ENCODE peak calls at places on chromosomes 3 and 15, in eight cellular contexts. L is adrenal gland, O is GM06990, I is A549, E is lower lobe of right lung, N is hepatocyte, S is fibroblast of pulmonary artery, Y is choroid plexus epithelial cell. M is an unnamed sample.

GRCh38 chr3:129326591-129326990 is 47.9 kb downstream of the HMCES start:
- DNase-seq in Y (no peak), O (no peak), N (no peak), I (no peak), S (no peak), L (no peak), E (no peak), M (no peak)

GRCh38 chr3:99674086-99674789 is 35.8 kb downstream of the COL8A1 start:
- DNase-seq in Y (peak), N (no peak), L (no peak), I (no peak), E (no peak), S (peak), O (no peak), M (no peak)

GRCh38 chr3:177705976-177706866 is 508.9 kb upstream of the TBL1XR1 start:
- DNase-seq in S (no peak), E (no peak), O (no peak), I (no peak), Y (peak), L (peak), N (no peak), M (no peak)

GRCh38 chr15:94924971-94925593 is 693.7 kb downstream of the MCTP2 start:
- DNase-seq in O (no peak), S (peak), L (peak), N (no peak), I (no peak), Y (no peak), E (no peak), M (no peak)

GRCh38 chr3:127865941-127866340 is 43.6 kb upstream of the MGLL start:
- DNase-seq in O (no peak), Y (peak), N (peak), E (no peak), L (no peak), I (peak), S (peak), M (no peak)

GRCh38 chr3:50503504-50503903 is at the start of gene CACNA2D2:
- DNase-seq in N (peak), E (peak), Y (peak), I (peak), O (peak), S (no peak), L (peak), M (peak)

GRCh38 chr3:194139085-194139976 is 3.4 kb downstream of the HES1 start:
- DNase-seq in L (peak), Y (peak), S (peak), E (no peak), N (peak), I (peak), O (no peak), M (peak)

GRCh38 chr3:198079771-198080520 is 119.9 kb downstream of the LMLN start:
- DNase-seq in O (no peak), I (peak), S (peak), L (no peak), N (peak), Y (peak), E (no peak), M (no peak)

GRCh38 chr3:124780767-124781485 is 50.7 kb downstream of the UMPS start:
- DNase-seq in N (peak), S (peak), O (no peak), L (peak), E (peak), I (no peak), Y (peak), M (no peak)

GRCh38 chr3:64664397-64664796 is 23.4 kb downstream of the ADAMTS9 start:
- DNase-seq in O (no peak), L (no peak), S (no peak), N (no peak), I (no peak), E (no peak), Y (no peak), M (no peak)

GRCh38 chr15:70170096-70170699 is 72.5 kb upstream of the TLE3 start:
- DNase-seq in I (no peak), E (no peak), Y (no peak), L (no peak), N (no peak), S (no peak), O (no peak), M (no peak)

GRCh38 chr15:77580991-77581682 is 51.6 kb downstream of the LINGO1 start:
- DNase-seq in I (no peak), E (no peak), O (no peak), L (no peak), N (no peak), Y (no peak), S (no peak), M (no peak)

GRCh38 chr15:42939841-42940240 is 19.3 kb upstream of the TTBK2 start:
- DNase-seq in Y (no peak), S (no peak), I (no peak), O (no peak), E (no peak), N (no peak), L (no peak), M (no peak)

GRCh38 chr3:69547457-69548014 is 161.6 kb upstream of the FRMD4B start:
- DNase-seq in L (no peak), O (no peak), N (no peak), S (no peak), Y (no peak), I (no peak), E (no peak), M (no peak)

GRCh38 chr3:116569611-116570010 is 124.3 kb upstream of the LSAMP start:
- DNase-seq in Y (no peak), I (no peak), L (no peak), N (peak), S (no peak), E (no peak), O (no peak), M (no peak)

GRCh38 chr15:42650208-42651066 is 75.0 kb downstream of the STARD9 start:
- DNase-seq in O (peak), I (peak), E (no peak), L (peak), S (peak), N (peak), Y (peak), M (peak)

DNA sequence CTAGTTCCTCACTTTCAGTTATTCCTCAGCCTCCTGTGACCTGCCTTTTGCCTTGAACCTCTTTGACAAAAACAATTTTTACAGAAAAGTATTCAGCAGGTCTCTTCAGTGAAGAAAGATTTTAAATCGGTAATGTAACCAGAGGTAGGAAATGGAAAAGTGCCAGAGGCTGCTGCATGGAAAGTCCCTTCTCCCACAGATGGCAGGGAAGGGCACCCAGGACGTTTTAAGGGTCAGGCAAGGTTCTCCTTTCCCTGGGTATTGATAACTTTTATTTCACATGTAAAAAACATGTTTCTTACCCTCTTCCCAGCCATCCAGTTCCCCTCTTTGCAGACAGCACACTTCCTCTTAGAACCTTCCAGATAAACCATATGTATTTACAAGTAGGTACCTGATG is 185.6 kb downstream of the OR4M2 start:
- DNase-seq in I (no peak), Y (no peak), N (no peak), S (no peak), L (no peak), E (no peak), O (no peak), M (no peak)
- TF ChIP-seq CTCF in I (no peak), Y (no peak), N (no peak), S (no peak), L (no peak), E (no peak), O (no peak), M (no peak)

GRCh38 chr3:98359993-98360675 is 6.5 kb downstream of the OR5K4 start:
- DNase-seq in L (no peak), N (no peak), S (no peak), O (peak), I (peak), Y (peak), E (no peak), M (no peak)
- TF ChIP-seq CTCF in L (no peak), N (no peak), S (no peak), O (peak), I (no peak), Y (no peak), E (no peak), M (no peak)

DNA sequence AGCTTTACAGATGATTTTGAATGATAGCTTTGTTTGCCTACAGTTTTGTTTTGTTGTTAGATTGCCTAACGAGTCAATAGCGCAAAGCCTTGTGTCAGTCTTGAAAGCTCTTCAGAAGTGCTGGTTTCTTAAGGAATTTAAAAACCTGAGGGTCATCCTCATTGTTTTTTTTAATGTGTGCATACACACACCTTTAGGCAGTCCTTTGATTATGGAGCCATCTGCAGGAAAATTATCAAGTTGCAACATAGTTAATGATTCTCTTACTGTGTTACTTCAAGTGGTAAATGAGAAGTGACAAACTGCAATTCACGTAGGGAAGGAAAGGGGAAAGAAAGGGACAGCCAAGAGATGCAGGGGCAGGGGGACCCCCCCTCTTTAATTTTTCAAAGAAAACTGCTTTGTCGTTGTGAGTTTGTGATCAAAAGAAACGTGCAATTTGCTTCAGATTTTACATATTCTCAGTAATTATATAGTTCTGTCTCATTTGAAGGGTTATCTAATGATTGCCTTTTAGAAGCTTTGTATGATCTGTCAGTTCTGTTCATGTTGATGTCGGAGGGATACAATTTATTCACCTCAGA is 162.4 kb upstream of the CGNL1 start:
- DNase-seq in N (peak), O (no peak), I (peak), E (no peak), Y (peak), L (no peak), S (peak), M (no peak)
- TF ChIP-seq CTCF in N (peak), O (peak), I (peak), E (peak), Y (peak), L (peak), S (peak), M (no peak)

GRCh38 chr3:160686955-160687535 is 10.1 kb downstream of the ARL14 start:
- DNase-seq in L (no peak), Y (peak), E (no peak), O (no peak), S (peak), N (no peak), I (peak), M (no peak)

GRCh38 chr3:160691151-160691550 is 14.2 kb downstream of the ARL14 start:
- DNase-seq in I (no peak), E (no peak), S (no peak), N (no peak), L (no peak), Y (no peak), O (no peak), M (no peak)

GRCh38 chr3:160684368-160684740 is 7.4 kb downstream of the ARL14 start:
- DNase-seq in L (no peak), S (no peak), Y (no peak), E (no peak), I (no peak), N (no peak), O (no peak), M (no peak)

DNA sequence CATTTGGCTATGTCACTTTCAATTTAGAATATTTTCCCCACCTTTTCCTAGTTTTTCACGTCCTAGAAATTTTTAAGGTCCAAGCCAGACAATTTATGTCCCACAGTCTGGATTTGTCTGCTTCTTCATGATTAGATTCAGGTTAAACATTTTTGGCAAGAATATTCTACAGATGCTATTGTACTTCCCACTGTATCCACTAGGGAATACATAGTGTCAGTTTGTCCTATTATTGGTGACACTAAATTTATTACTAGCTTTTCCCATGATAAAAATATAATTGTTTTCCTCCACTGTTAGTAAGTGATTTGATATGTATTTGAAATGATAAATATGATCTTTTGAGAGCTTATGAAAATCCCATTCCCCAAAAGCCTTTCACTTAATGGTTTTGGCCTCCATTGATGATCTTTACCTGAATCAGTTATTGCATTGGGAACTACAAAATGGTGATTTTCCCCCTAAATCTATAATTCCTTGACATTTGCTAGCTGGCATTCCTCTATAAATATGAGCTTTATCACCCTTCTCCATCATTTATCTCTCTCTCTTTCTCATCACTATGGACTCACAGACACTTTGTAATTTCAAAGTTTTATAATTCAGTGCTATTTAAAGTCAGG is 8.3 kb downstream of the ARL14 start:
- DNase-seq in L (no peak), N (no peak), E (no peak), Y (peak), I (peak), O (no peak), S (no peak), M (no peak)
- TF ChIP-seq CTCF in L (no peak), N (peak), E (no peak), Y (peak), I (no peak), O (no peak), S (peak), M (peak)

GRCh38 chr3:42957573-42957972 is 21.5 kb upstream of the GASK1A start:
- DNase-seq in Y (no peak), L (no peak), N (no peak), S (no peak), E (no peak), O (no peak), I (no peak), M (no peak)
- TF ChIP-seq CTCF in Y (peak), L (no peak), N (no peak), S (peak), E (no peak), O (no peak), I (no peak), M (no peak)

GRCh38 chr15:60130811-60131210 is 126.7 kb downstream of the FOXB1 start:
- DNase-seq in Y (no peak), E (no peak), L (no peak), S (no peak), I (no peak), N (no peak), O (no peak), M (no peak)

GRCh38 chr15:60137711-60138396 is 133.7 kb downstream of the FOXB1 start:
- DNase-seq in Y (peak), E (no peak), S (peak), I (no peak), O (no peak), N (no peak), L (no peak), M (no peak)

GRCh38 chr15:60138397-60138968 is 134.4 kb downstream of the FOXB1 start:
- DNase-seq in L (no peak), E (no peak), Y (no peak), I (no peak), S (no peak), N (no peak), O (no peak), M (no peak)

GRCh38 chr15:60135961-60136360 is 131.8 kb downstream of the FOXB1 start:
- DNase-seq in L (no peak), E (no peak), Y (no peak), S (no peak), O (no peak), N (no peak), I (no peak), M (no peak)

DNA sequence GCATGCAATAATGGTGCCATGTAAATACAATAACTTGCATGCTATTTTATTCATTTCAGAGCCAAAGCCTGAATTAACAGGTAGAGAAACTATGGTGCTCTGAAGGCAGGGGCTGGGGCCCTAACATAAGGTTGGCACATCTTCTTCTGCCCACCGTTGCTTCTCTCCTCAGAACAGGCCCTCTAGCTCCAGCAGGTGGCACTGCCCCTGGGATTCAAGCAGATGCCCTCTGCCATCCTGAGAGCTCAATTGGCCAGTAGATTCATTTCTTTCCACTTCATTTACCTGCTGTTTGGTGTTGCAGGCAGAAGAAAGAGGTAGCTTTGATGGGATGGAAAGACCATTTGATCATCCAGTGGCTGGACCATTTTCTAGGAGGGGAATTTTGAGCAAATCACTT is 130.5 kb downstream of the FOXB1 start:
- DNase-seq in I (peak), S (no peak), E (no peak), Y (no peak), L (peak), O (no peak), N (no peak), M (no peak)
- TF ChIP-seq CTCF in I (peak), S (no peak), E (no peak), Y (peak), L (no peak), O (peak), N (no peak), M (no peak)

GRCh38 chr3:67109651-67110204 is 111.6 kb downstream of the KBTBD8 start:
- DNase-seq in I (peak), N (peak), L (no peak), E (no peak), Y (peak), S (peak), O (no peak), M (no peak)

GRCh38 chr3:67118122-67118521 is 120.0 kb downstream of the KBTBD8 start:
- DNase-seq in E (no peak), O (no peak), N (no peak), Y (no peak), I (no peak), L (no peak), S (no peak), M (no peak)

DNA sequence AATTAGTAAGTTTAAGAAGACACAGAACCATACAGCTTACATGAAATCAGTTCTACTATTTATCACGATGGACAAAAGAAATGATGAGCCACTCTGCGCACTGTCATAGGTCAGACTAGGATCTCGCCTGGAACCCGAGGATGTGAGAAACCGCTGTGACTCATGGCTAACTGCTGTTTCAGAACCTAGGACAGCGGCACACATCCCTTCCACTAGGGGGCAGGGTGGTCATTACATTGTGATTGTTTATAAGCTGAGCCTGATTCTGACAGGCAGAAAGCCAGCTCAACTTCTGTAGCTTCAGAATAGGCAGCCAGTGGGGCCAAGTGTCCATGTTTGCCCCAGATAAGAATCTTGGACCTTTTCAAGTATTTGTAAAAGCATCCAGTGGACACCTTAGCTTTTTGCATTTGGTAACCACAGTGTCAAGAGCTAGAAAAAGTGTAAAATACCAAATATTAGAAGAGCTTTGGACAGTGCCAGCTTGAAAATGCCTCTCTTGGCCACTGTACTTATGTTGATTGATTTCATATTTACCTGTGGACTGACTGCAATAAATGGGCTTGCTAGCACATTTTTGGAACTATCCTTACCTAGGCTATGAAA is 115.8 kb downstream of the KBTBD8 start:
- DNase-seq in Y (peak), S (peak), O (peak), I (peak), N (peak), E (peak), L (peak), M (peak)
- TF ChIP-seq CTCF in Y (peak), S (peak), O (peak), I (peak), N (peak), E (peak), L (peak), M (peak)

GRCh38 chr15:64837502-64837901 is 4.2 kb upstream of the PLEKHO2 start:
- DNase-seq in S (no peak), E (no peak), O (no peak), Y (no peak), L (peak), N (no peak), I (no peak), M (no peak)

GRCh38 chr15:64841258-64842098 is at the start of gene PLEKHO2:
- DNase-seq in S (peak), N (peak), I (peak), L (peak), O (peak), E (peak), Y (peak), M (peak)

GRCh38 chr15:64833690-64834089 is 8.0 kb upstream of the PLEKHO2 start:
- DNase-seq in I (no peak), Y (no peak), O (no peak), S (no peak), L (no peak), N (no peak), E (no peak), M (no peak)

GRCh38 chr15:64836023-64836536 is 5.6 kb upstream of the PLEKHO2 start:
- DNase-seq in N (no peak), O (no peak), L (peak), Y (no peak), S (no peak), I (no peak), E (no peak), M (no peak)
- TF ChIP-seq CTCF in N (no peak), O (no peak), L (no peak), Y (no peak), S (no peak), I (no peak), E (peak), M (no peak)

GRCh38 chr3:184417619-184418327 is 37.9 kb downstream of the CHRD start:
- DNase-seq in L (peak), O (peak), I (peak), Y (peak), N (peak), S (peak), E (peak), M (peak)
- TF ChIP-seq CTCF in L (peak), O (peak), I (peak), Y (peak), N (peak), S (peak), E (peak), M (peak)

GRCh38 chr3:19070325-19070724 is 78.0 kb upstream of the KCNH8 start:
- DNase-seq in N (no peak), L (no peak), I (no peak), O (no peak), E (no peak), S (peak), Y (no peak), M (no peak)

GRCh38 chr3:19063936-19064335 is 84.4 kb upstream of the KCNH8 start:
- DNase-seq in E (no peak), I (no peak), Y (no peak), N (no peak), L (no peak), O (no peak), S (no peak), M (no peak)

GRCh38 chr3:19060404-19060803 is 87.9 kb upstream of the KCNH8 start:
- DNase-seq in S (no peak), I (no peak), Y (no peak), N (no peak), E (no peak), L (no peak), O (no peak), M (no peak)

GRCh38 chr3:19065027-19065426 is 83.3 kb upstream of the KCNH8 start:
- DNase-seq in Y (no peak), O (no peak), E (no peak), L (peak), S (peak), I (no peak), N (peak), M (no peak)
- TF ChIP-seq CTCF in Y (no peak), O (peak), E (no peak), L (peak), S (no peak), I (peak), N (peak), M (no peak)